ENCODE peak calls at places on chromosome 9, in six cellular contexts. L is upper lobe of right lung, F is AG09309, E is Panc1, N is RWPE1, C is esophagus squamous epithelium. M is an unnamed sample.

GRCh38 chr9:33139421-33140228 is 27.5 kb downstream of the B4GALT1 start:
- DNase-seq in L (no peak), F (peak), E (no peak), N (no peak), C (no peak), M (peak)

GRCh38 chr9:122346478-122347347 is 24.1 kb upstream of the PTGS1 start:
- DNase-seq in L (peak), F (no peak), E (no peak), N (no peak), C (no peak), M (no peak)

GRCh38 chr9:33192493-33193245 is 25.5 kb upstream of the B4GALT1 start:
- DNase-seq in L (no peak), F (no peak), E (no peak), N (no peak), C (no peak), M (no peak)

GRCh38 chr9:26260238-26260637 is 582.0 kb upstream of the TUSC1 start:
- DNase-seq in L (no peak), F (no peak), E (no peak), N (peak), C (no peak), M (no peak)

GRCh38 chr9:33375238-33375840 is 27.0 kb downstream of the AQP7 start:
- DNase-seq in L (peak), F (no peak), E (no peak), N (no peak), C (no peak), M (no peak)

GRCh38 chr9:27408523-27408922 is 111.6 kb upstream of the EQTN start:
- DNase-seq in L (no peak), F (no peak), E (no peak), N (no peak), C (no peak), M (no peak)

GRCh38 chr9:94666364-94667099 is 27.2 kb upstream of the FBP1 start:
- DNase-seq in L (no peak), F (no peak), E (no peak), N (no peak), C (no peak), M (no peak)

GRCh38 chr9:132478353-132478752 is 68.3 kb downstream of the CFAP77 start:
- DNase-seq in L (no peak), F (no peak), E (no peak), N (no peak), C (no peak), M (no peak)

GRCh38 chr9:129291041-129291501 is 113.0 kb upstream of the IER5L start:
- DNase-seq in L (no peak), F (no peak), E (no peak), N (no peak), C (no peak), M (no peak)

GRCh38 chr9:70382709-70383605 is 31.5 kb downstream of the KLF9 start:
- DNase-seq in L (no peak), F (no peak), E (no peak), N (no peak), C (no peak), M (no peak)

GRCh38 chr9:104868687-104869404 is 59.1 kb downstream of the ABCA1 start:
- DNase-seq in L (peak), F (peak), E (no peak), N (peak), C (no peak), M (peak)

GRCh38 chr9:13942695-13943094 is 371.2 kb downstream of the NFIB start:
- DNase-seq in L (no peak), F (peak), E (no peak), N (peak), C (no peak), M (peak)

GRCh38 chr9:93306579-93307091 is 122.7 kb downstream of the WNK2 start:
- DNase-seq in L (no peak), F (no peak), E (no peak), N (no peak), C (no peak), M (no peak)

GRCh38 chr9:18982246-18982589 is 50.8 kb downstream of the SAXO1 start:
- DNase-seq in L (no peak), F (no peak), E (no peak), N (no peak), C (no peak), M (no peak)

GRCh38 chr9:81183763-81184162 is 505.6 kb downstream of the TLE1 start:
- DNase-seq in L (no peak), F (peak), E (no peak), N (no peak), C (no peak), M (peak)

GRCh38 chr9:136212345-136212950 is 7.5 kb upstream of the LHX3 start:
- DNase-seq in L (no peak), F (no peak), E (no peak), N (no peak), C (no peak), M (no peak)

GRCh38 chr9:6024035-6024554 is 8.7 kb upstream of the RANBP6 start:
- DNase-seq in L (no peak), F (no peak), E (no peak), N (no peak), C (no peak), M (peak)

GRCh38 chr9:81410201-81410600 is 279.1 kb downstream of the TLE1 start:
- DNase-seq in L (no peak), F (no peak), E (peak), N (peak), C (no peak), M (peak)

GRCh38 chr9:131421691-131422090 is 27.8 kb downstream of the PRRC2B start:
- DNase-seq in L (no peak), F (no peak), E (no peak), N (no peak), C (no peak), M (no peak)

GRCh38 chr9:25857167-25857566 is 178.9 kb upstream of the TUSC1 start:
- DNase-seq in L (no peak), F (no peak), E (no peak), N (no peak), C (no peak), M (no peak)

GRCh38 chr9:81597749-81598497 is 91.4 kb downstream of the TLE1 start:
- DNase-seq in L (no peak), F (no peak), E (no peak), N (no peak), C (no peak), M (no peak)

GRCh38 chr9:98215821-98216220 is 23.4 kb upstream of the CORO2A start:
- DNase-seq in L (no peak), F (no peak), E (no peak), N (no peak), C (no peak), M (no peak)

GRCh38 chr9:78064075-78064474 is 32.5 kb upstream of the GNAQ start:
- DNase-seq in L (no peak), F (no peak), E (no peak), N (no peak), C (no peak), M (no peak)

GRCh38 chr9:34387239-34387638 is 10.5 kb upstream of the MYORG start:
- DNase-seq in L (no peak), F (no peak), E (no peak), N (no peak), C (no peak), M (no peak)

GRCh38 chr9:118595719-118596305 is 773.4 kb downstream of the BRINP1 start:
- DNase-seq in L (no peak), F (no peak), E (no peak), N (peak), C (no peak), M (peak)

GRCh38 chr9:128627906-128628305 is 28.7 kb downstream of the DYNC2I2 start:
- DNase-seq in L (no peak), F (no peak), E (no peak), N (no peak), C (no peak), M (no peak)

GRCh38 chr9:115250646-115251045 is 132.7 kb upstream of the TNC start:
- DNase-seq in L (no peak), F (peak), E (no peak), N (peak), C (no peak), M (peak)

DNA sequence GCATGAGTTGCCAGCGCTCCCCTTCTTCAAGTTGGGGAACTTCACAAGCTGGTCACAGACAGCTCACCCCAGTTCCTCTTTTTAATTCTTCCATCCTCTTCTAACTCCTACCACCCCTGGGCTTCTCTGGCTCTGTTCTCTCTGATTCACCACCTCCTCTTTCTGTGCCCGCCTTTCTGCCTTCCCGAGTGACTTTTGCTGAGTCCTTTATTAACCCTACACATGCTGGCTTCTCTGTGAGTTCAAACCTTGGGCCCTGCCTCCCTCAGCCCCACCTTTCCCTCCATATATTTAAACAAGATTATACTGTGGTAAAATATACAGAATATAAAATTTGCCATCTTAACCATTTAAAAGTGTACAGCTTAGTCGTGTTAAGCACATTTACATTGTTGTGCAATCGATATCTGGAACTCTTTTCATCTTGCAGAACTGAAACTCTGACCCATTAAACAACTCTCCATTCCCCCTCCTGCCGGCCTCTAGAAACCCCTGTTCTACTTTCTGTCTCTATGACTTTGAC is 32.0 kb downstream of the SLC46A2 start:
- DNase-seq in L (no peak), F (no peak), E (no peak), N (no peak), C (no peak), M (peak)
- TF ChIP-seq CTCF in L (no peak), F (no peak), E (no peak), N (no peak), C (no peak), M (no peak)

DNA sequence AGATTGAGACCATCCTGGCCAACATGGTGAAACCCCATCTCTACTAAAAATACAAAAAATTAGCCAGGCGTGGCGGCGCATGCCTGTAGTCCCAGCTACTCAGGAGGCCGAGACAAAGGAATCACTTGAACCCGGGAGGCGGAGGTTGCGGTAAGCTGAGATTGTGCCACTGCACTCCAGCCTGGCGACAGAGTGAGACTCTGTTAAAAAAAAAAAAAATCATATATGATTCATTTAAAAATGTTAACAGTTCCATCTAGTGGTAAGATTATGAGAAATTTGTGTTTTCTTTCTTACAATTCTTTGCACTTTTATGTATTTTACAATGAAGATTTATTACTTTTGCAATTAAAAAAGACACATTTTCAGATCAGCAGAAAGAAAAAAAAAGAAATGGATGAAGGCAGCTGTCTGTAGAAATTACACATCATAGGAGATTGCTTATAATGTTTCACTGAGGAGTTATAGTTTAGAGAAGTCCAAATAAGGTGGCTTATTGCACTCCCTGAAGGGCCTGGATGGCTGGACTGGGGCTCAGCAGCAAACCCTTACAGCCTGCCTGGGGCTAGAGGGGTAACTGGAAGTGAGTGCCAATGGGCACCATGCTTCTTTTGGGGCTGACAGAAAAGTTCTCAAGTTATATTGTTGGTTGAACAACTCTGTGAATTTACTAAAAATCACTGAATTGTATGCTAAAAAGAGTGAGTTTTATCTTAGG is 20.2 kb downstream of the C9orf153 start:
- DNase-seq in L (no peak), F (peak), E (no peak), N (no peak), C (no peak), M (no peak)
- TF ChIP-seq CTCF in L (no peak), F (peak), E (no peak), N (peak), C (no peak), M (no peak)

GRCh38 chr9:121316852-121317373 is 49.0 kb downstream of the GSN start:
- DNase-seq in L (no peak), F (no peak), E (no peak), N (no peak), C (no peak), M (no peak)

GRCh38 chr9:121319394-121319780 is 50.7 kb downstream of the STOM start:
- DNase-seq in L (no peak), F (no peak), E (no peak), N (no peak), C (no peak), M (no peak)

GRCh38 chr9:121318631-121319393 is 50.9 kb downstream of the GSN start:
- DNase-seq in L (no peak), F (no peak), E (no peak), N (no peak), C (no peak), M (no peak)

GRCh38 chr9:121316378-121316777 is 48.4 kb downstream of the GSN start:
- DNase-seq in L (peak), F (no peak), E (no peak), N (no peak), C (no peak), M (no peak)

DNA sequence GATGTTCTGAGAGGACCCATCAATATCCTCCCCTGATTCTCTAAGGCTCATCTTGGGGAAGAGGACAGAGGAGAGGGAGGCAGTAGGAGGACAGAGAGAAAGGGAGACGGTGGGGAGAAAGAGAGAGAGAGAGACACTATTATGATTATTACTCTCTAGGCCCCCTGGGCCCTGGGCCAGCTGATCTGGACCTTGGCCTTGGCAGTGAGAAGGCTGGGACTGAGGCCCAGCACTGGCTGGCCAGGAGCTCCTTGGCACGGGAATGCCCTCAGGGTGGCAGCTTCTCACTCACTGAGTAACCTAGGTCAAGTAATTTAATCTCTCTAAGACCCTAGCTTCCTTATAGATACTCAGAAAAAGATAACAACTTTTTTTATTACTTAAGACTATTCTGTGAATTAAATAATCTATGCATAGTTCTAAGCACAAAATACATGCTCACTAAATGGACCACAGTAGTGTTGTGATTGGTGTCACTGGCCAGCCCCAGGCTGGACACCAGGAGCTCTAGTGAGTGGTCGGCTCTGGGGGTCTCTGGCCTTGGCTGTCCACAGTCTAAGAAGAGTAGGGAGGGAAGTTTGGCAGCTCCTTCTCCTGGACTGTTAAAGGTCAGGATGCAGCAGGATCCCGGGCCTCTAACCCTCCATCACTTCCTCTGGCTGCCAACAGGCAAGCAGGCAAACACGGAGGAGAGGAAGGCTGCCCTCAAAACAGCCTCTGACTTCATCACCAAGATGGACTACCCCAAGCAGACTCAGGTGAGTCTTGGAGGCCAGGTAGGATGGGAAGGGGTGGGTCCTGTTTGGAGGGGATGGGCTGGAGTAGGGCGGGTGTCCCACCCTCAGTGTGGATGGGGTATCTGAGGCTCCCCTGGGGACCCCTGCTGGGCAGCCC is 50.0 kb downstream of the GSN start:
- DNase-seq in L (no peak), F (no peak), E (no peak), N (no peak), C (no peak), M (no peak)
- TF ChIP-seq CTCF in L (no peak), F (no peak), E (no peak), N (no peak), C (no peak), M (no peak)

DNA sequence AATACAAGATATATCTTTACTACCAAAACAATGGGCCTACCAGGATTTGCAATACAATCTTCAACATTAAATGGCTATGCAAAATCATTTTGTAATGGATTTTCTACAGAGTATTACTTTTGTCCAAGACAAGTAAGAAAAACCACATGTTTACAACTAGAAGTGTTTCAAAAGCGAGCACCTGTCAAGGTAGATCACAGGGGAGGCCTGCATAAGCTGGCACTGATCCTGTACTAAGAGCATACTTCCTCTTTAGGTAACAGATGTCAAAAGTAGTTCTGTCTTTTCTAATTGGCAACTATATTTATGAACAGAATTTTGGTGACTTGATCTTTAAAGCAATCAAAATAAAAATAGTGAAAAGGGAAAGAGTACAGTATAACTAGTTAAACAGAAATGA is 249.0 kb downstream of the MLLT3 start:
- DNase-seq in L (no peak), F (no peak), E (no peak), N (no peak), C (no peak), M (no peak)
- TF ChIP-seq CTCF in L (no peak), F (no peak), E (no peak), N (no peak), C (no peak), M (no peak)

DNA sequence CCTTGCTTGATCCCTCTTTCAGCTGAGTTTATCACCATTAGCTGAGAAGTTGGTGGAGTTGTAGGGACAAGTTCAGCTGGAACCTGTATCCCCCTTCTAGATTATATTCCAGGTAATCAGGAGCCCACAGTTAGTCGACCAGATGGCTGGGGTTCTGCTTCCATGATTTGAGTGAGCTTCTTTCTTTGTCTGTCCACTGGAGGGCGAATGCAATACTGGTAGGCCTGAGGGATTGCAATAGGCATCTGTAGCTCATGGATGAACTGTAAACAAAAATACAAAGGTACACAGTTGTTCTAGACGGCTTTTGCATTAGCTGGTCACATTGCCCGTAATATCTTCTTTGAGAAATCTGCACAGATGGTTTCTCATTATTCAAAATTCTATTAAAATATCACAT is 88.9 kb downstream of the PCSK5 start:
- DNase-seq in L (no peak), F (no peak), E (no peak), N (no peak), C (no peak), M (peak)
- TF ChIP-seq CTCF in L (peak), F (peak), E (peak), N (no peak), C (no peak), M (peak)

GRCh38 chr9:22229069-22229468 is 217.6 kb upstream of the DMRTA1 start:
- DNase-seq in L (no peak), F (no peak), E (no peak), N (no peak), C (no peak), M (no peak)

GRCh38 chr9:22227986-22228385 is 218.6 kb upstream of the DMRTA1 start:
- DNase-seq in L (no peak), F (no peak), E (no peak), N (no peak), C (no peak), M (no peak)

GRCh38 chr9:22232971-22233370 is 213.7 kb upstream of the DMRTA1 start:
- DNase-seq in L (no peak), F (no peak), E (no peak), N (no peak), C (no peak), M (peak)

DNA sequence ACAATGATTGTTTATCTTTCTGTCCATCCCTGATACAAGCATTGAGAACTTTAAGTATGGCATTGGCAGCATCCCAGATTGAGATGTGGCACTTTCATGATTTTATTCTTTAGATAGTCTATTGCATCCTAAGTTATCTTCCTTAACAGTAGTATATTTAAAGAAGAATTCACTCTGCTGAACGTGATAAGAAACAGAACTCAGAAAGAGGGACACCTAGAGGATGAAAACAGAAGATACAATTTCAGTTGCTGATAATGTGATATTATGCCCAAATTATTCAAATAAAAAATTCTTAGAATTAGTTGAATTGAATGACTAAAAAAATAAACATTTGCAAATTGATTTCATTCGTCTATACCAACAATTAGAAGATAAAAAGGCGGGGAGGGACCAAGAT is 218.1 kb upstream of the DMRTA1 start:
- DNase-seq in L (no peak), F (no peak), E (no peak), N (no peak), C (no peak), M (no peak)
- TF ChIP-seq CTCF in L (peak), F (peak), E (no peak), N (peak), C (no peak), M (peak)

GRCh38 chr9:69207503-69207902 is 33.4 kb downstream of the TJP2 start:
- DNase-seq in L (no peak), F (no peak), E (no peak), N (no peak), C (no peak), M (no peak)
- TF ChIP-seq CTCF in L (no peak), F (no peak), E (peak), N (no peak), C (no peak), M (no peak)

GRCh38 chr9:96688745-96689464 is 33.8 kb upstream of the PRXL2C start:
- DNase-seq in L (no peak), F (no peak), E (no peak), N (no peak), C (no peak), M (no peak)

GRCh38 chr9:96680812-96681499 is 25.8 kb upstream of the PRXL2C start:
- DNase-seq in L (no peak), F (no peak), E (no peak), N (no peak), C (no peak), M (no peak)

GRCh38 chr9:96688215-96688614 is 33.1 kb upstream of the PRXL2C start:
- DNase-seq in L (no peak), F (no peak), E (no peak), N (no peak), C (no peak), M (no peak)

GRCh38 chr9:96691326-96691725 is 36.2 kb upstream of the PRXL2C start:
- DNase-seq in L (no peak), F (no peak), E (no peak), N (no peak), C (no peak), M (no peak)

GRCh38 chr9:96686638-96687335 is 31.7 kb upstream of the PRXL2C start:
- DNase-seq in L (peak), F (no peak), E (peak), N (peak), C (peak), M (peak)
- TF ChIP-seq CTCF in L (peak), F (peak), E (peak), N (peak), C (peak), M (peak)

M was measured in fibroblast of villous mesenchyme.